ENCODE peak calls at places on chromosomes 2 and 18, in ten cellular contexts. C, U, J, F, T, S, N, R, K and A are unnamed samples.

GRCh38 chr2:34372967-34373366 is 773.9 kb upstream of the FAM98A start:
- DNase-seq in C (no peak), U (no peak), J (no peak), F (no peak), T (no peak), S (no peak), N (no peak), R (no peak), K (no peak), A (no peak)

GRCh38 chr2:232420463-232421188 is 14.0 kb downstream of the ALPG start:
- DNase-seq in C (no peak), U (peak; percentile 61), J (no peak), F (no peak), T (no peak), S (no peak), N (peak; percentile 42), R (no peak), K (no peak), A (no peak)

GRCh38 chr2:234257859-234258561 is 207.5 kb downstream of the SPP2 start:
- DNase-seq in C (peak; percentile 76), U (no peak), J (peak; percentile 51), F (no peak), T (no peak), S (no peak), N (peak; percentile 99), R (peak; percentile 98), K (no peak), A (no peak)

GRCh38 chr2:76867854-76868253 is 654.3 kb downstream of the LRRTM4 start:
- DNase-seq in C (no peak), U (no peak), J (no peak), F (no peak), T (no peak), S (no peak), N (peak; percentile 45), R (peak; percentile 91), K (no peak), A (no peak)

GRCh38 chr2:16117021-16117700 is 176.8 kb downstream of the MYCN start:
- DNase-seq in C (no peak), U (no peak), J (no peak), F (no peak), T (no peak), S (no peak), N (no peak), R (no peak), K (no peak), A (no peak)

GRCh38 chr2:61510674-61511671 is 27.2 kb downstream of the XPO1 start:
- DNase-seq in C (no peak), U (no peak), J (no peak), F (no peak), T (no peak), S (no peak), N (no peak), R (no peak), K (no peak), A (no peak)

GRCh38 chr2:106719222-106719621 is 166.7 kb downstream of the ST6GAL2 start:
- DNase-seq in C (no peak), U (no peak), J (no peak), F (no peak), T (no peak), S (no peak), N (no peak), R (no peak), K (no peak), A (no peak)

GRCh38 chr2:106886916-106887758 is 1.2 kb upstream of the ST6GAL2 start:
- DNase-seq in C (no peak), U (peak; percentile 40), J (no peak), F (no peak), T (no peak), S (no peak), N (peak; percentile 29), R (no peak), K (no peak), A (no peak)

GRCh38 chr2:12391097-12391496 is 325.6 kb upstream of the TRIB2 start:
- DNase-seq in C (no peak), U (no peak), J (no peak), F (no peak), T (no peak), S (no peak), N (no peak), R (no peak), K (no peak), A (no peak)

GRCh38 chr2:222451270-222451674 is 26.9 kb downstream of the SGPP2 start:
- DNase-seq in C (peak; percentile 63), U (no peak), J (no peak), F (no peak), T (no peak), S (no peak), N (no peak), R (no peak), K (no peak), A (no peak)

GRCh38 chr2:41414486-41415230 is 633.2 kb upstream of the PKDCC start:
- DNase-seq in C (peak; percentile 53), U (no peak), J (peak; percentile 61), F (peak; percentile 24), T (no peak), S (peak; percentile 48), N (peak; percentile 35), R (no peak), K (no peak), A (no peak)

GRCh38 chr2:58633576-58634365 is 392.6 kb upstream of the FANCL start:
- DNase-seq in C (no peak), U (no peak), J (no peak), F (no peak), T (no peak), S (no peak), N (peak; percentile 75), R (peak; percentile 89), K (no peak), A (no peak)

GRCh38 chr18:79923896-79924585 is 27.4 kb downstream of the SLC66A2 start:
- DNase-seq in C (peak; percentile 15), U (no peak), J (no peak), F (no peak), T (no peak), S (no peak), N (no peak), R (no peak), K (no peak), A (peak; percentile 28)

GRCh38 chr2:169086893-169087467 is 17.6 kb downstream of the DHRS9 start:
- DNase-seq in C (no peak), U (peak; percentile 90), J (no peak), F (no peak), T (no peak), S (no peak), N (no peak), R (no peak), K (no peak), A (no peak)

GRCh38 chr2:72145658-72146329 is 1.9 kb downstream of the CYP26B1 start:
- DNase-seq in C (peak; percentile 7), U (no peak), J (no peak), F (no peak), T (no peak), S (no peak), N (peak; percentile 42), R (no peak), K (peak; percentile 50), A (no peak)

GRCh38 chr2:26284132-26284531 is 39.4 kb downstream of the HADHB start:
- DNase-seq in C (no peak), U (no peak), J (no peak), F (no peak), T (no peak), S (no peak), N (peak; percentile 57), R (no peak), K (no peak), A (no peak)

GRCh38 chr2:37635359-37636208 is 35.9 kb downstream of the CDC42EP3 start:
- DNase-seq in C (no peak), U (no peak), J (no peak), F (peak; percentile 84), T (peak; percentile 47), S (peak; percentile 83), N (peak; percentile 92), R (peak; percentile 98), K (no peak), A (peak; percentile 95)

GRCh38 chr2:57614988-57615387 is 431.6 kb upstream of the VRK2 start:
- DNase-seq in C (no peak), U (no peak), J (no peak), F (no peak), T (no peak), S (no peak), N (no peak), R (no peak), K (no peak), A (no peak)

GRCh38 chr2:96601382-96602292 is 36.5 kb downstream of the KANSL3 start:
- DNase-seq in C (no peak), U (no peak), J (no peak), F (no peak), T (no peak), S (no peak), N (no peak), R (peak; percentile 32), K (no peak), A (no peak)

GRCh38 chr2:47560107-47560819 is 157.3 kb downstream of the MSH2 start:
- DNase-seq in C (no peak), U (no peak), J (no peak), F (no peak), T (no peak), S (no peak), N (no peak), R (no peak), K (no peak), A (no peak)